ENCODE peak calls at places on chromosomes 2 and 18, in ten cellular contexts. One of them, this sample, is unnamed.

GRCh38 chr18:24674236-24675004 is 214.0 kb downstream of the HRH4 start:
- DNase-seq in dermis microvascular lymphatic vessel endothelial cell: no peak
- DNase-seq in astrocyte of the spinal cord: no peak
- DNase-seq in cerebellar cortex: no peak
- DNase-seq in cardiac muscle cell: no peak
- DNase-seq in stimulated activated CD4-positive, alpha-beta T cell treated with anti-CD3 and anti-CD28 coated beads, Interleukin-1b, Interleukin-23, amount 100 ng/mL, for 24 hours: no peak
- DNase-seq in fibroblast of villous mesenchyme: no peak
- DNase-seq in NCI-H748 treated with DMSO at 0.1 percent for 48 hours: no peak
- DNase-seq in T-helper 1 cell: no peak
- DNase-seq in SK-N-SH: no peak
- DNase-seq in this sample: no peak

GRCh38 chr2:113784823-113785744 is 28.6 kb upstream of the SLC35F5 start:
- DNase-seq in T-helper 1 cell: no peak
- DNase-seq in NCI-H748 treated with DMSO at 0.1 percent for 48 hours: no peak
- DNase-seq in dermis microvascular lymphatic vessel endothelial cell: no peak
- DNase-seq in stimulated activated CD4-positive, alpha-beta T cell treated with anti-CD3 and anti-CD28 coated beads, Interleukin-1b, Interleukin-23, amount 100 ng/mL, for 24 hours: no peak
- DNase-seq in SK-N-SH: no peak
- DNase-seq in cardiac muscle cell: peak; percentile 14
- DNase-seq in cerebellar cortex: no peak
- DNase-seq in fibroblast of villous mesenchyme: no peak
- DNase-seq in astrocyte of the spinal cord: no peak
- DNase-seq in this sample: no peak

GRCh38 chr2:27322301-27322765 is 564 bp downstream of the MPV17 start:
- DNase-seq in NCI-H748 treated with DMSO at 0.1 percent for 48 hours: no peak
- DNase-seq in dermis microvascular lymphatic vessel endothelial cell: peak; percentile 40
- DNase-seq in SK-N-SH: peak; percentile 49
- DNase-seq in cerebellar cortex: no peak
- DNase-seq in astrocyte of the spinal cord: no peak
- DNase-seq in stimulated activated CD4-positive, alpha-beta T cell treated with anti-CD3 and anti-CD28 coated beads, Interleukin-1b, Interleukin-23, amount 100 ng/mL, for 24 hours: no peak
- DNase-seq in T-helper 1 cell: no peak
- DNase-seq in fibroblast of villous mesenchyme: peak; percentile 37
- DNase-seq in cardiac muscle cell: no peak
- DNase-seq in this sample: no peak

GRCh38 chr2:68734688-68735525 is at the start of gene ARHGAP25:
- DNase-seq in SK-N-SH: no peak
- DNase-seq in T-helper 1 cell: no peak
- DNase-seq in cardiac muscle cell: no peak
- DNase-seq in cerebellar cortex: no peak
- DNase-seq in astrocyte of the spinal cord: no peak
- DNase-seq in dermis microvascular lymphatic vessel endothelial cell: no peak
- DNase-seq in fibroblast of villous mesenchyme: peak; percentile 44
- DNase-seq in NCI-H748 treated with DMSO at 0.1 percent for 48 hours: no peak
- DNase-seq in stimulated activated CD4-positive, alpha-beta T cell treated with anti-CD3 and anti-CD28 coated beads, Interleukin-1b, Interleukin-23, amount 100 ng/mL, for 24 hours: peak; percentile 62
- DNase-seq in this sample: peak; percentile 31

GRCh38 chr18:80009661-80010550 is 21.5 kb upstream of the TXNL4A start:
- DNase-seq in dermis microvascular lymphatic vessel endothelial cell: peak; percentile 56
- DNase-seq in stimulated activated CD4-positive, alpha-beta T cell treated with anti-CD3 and anti-CD28 coated beads, Interleukin-1b, Interleukin-23, amount 100 ng/mL, for 24 hours: no peak
- DNase-seq in SK-N-SH: no peak
- DNase-seq in fibroblast of villous mesenchyme: peak; percentile 90
- DNase-seq in astrocyte of the spinal cord: peak; percentile 96
- DNase-seq in cardiac muscle cell: peak; percentile 98
- DNase-seq in T-helper 1 cell: no peak
- DNase-seq in NCI-H748 treated with DMSO at 0.1 percent for 48 hours: no peak
- DNase-seq in cerebellar cortex: no peak
- DNase-seq in this sample: no peak

GRCh38 chr2:72921866-72922265 is 4.5 kb downstream of the EMX1 start:
- DNase-seq in astrocyte of the spinal cord: no peak
- DNase-seq in NCI-H748 treated with DMSO at 0.1 percent for 48 hours: no peak
- DNase-seq in stimulated activated CD4-positive, alpha-beta T cell treated with anti-CD3 and anti-CD28 coated beads, Interleukin-1b, Interleukin-23, amount 100 ng/mL, for 24 hours: no peak
- DNase-seq in T-helper 1 cell: no peak
- DNase-seq in SK-N-SH: peak; percentile 23
- DNase-seq in fibroblast of villous mesenchyme: no peak
- DNase-seq in cardiac muscle cell: no peak
- DNase-seq in dermis microvascular lymphatic vessel endothelial cell: no peak
- DNase-seq in cerebellar cortex: no peak
- DNase-seq in this sample: no peak

GRCh38 chr2:85888020-85888744 is 608 bp downstream of the ST3GAL5 start:
- DNase-seq in fibroblast of villous mesenchyme: peak; percentile 38
- DNase-seq in stimulated activated CD4-positive, alpha-beta T cell treated with anti-CD3 and anti-CD28 coated beads, Interleukin-1b, Interleukin-23, amount 100 ng/mL, for 24 hours: peak; percentile 12
- DNase-seq in T-helper 1 cell: peak; percentile 17
- DNase-seq in dermis microvascular lymphatic vessel endothelial cell: peak; percentile 19
- DNase-seq in cardiac muscle cell: peak; percentile 25
- DNase-seq in cerebellar cortex: peak; percentile 54
- DNase-seq in SK-N-SH: peak; percentile 46
- DNase-seq in astrocyte of the spinal cord: no peak
- DNase-seq in NCI-H748 treated with DMSO at 0.1 percent for 48 hours: no peak
- DNase-seq in this sample: peak; percentile 69

GRCh38 chr2:234060236-234060635 is 9.7 kb downstream of the SPP2 start:
- DNase-seq in fibroblast of villous mesenchyme: no peak
- DNase-seq in T-helper 1 cell: no peak
- DNase-seq in cerebellar cortex: no peak
- DNase-seq in NCI-H748 treated with DMSO at 0.1 percent for 48 hours: peak; percentile 71
- DNase-seq in astrocyte of the spinal cord: no peak
- DNase-seq in SK-N-SH: no peak
- DNase-seq in cardiac muscle cell: no peak
- DNase-seq in dermis microvascular lymphatic vessel endothelial cell: no peak
- DNase-seq in stimulated activated CD4-positive, alpha-beta T cell treated with anti-CD3 and anti-CD28 coated beads, Interleukin-1b, Interleukin-23, amount 100 ng/mL, for 24 hours: no peak
- DNase-seq in this sample: no peak

GRCh38 chr2:210660-211059 is 53.2 kb downstream of the SH3YL1 start:
- DNase-seq in NCI-H748 treated with DMSO at 0.1 percent for 48 hours: no peak
- DNase-seq in dermis microvascular lymphatic vessel endothelial cell: no peak
- DNase-seq in stimulated activated CD4-positive, alpha-beta T cell treated with anti-CD3 and anti-CD28 coated beads, Interleukin-1b, Interleukin-23, amount 100 ng/mL, for 24 hours: no peak
- DNase-seq in fibroblast of villous mesenchyme: no peak
- DNase-seq in cardiac muscle cell: no peak
- DNase-seq in SK-N-SH: no peak
- DNase-seq in T-helper 1 cell: no peak
- DNase-seq in cerebellar cortex: no peak
- DNase-seq in astrocyte of the spinal cord: no peak
- DNase-seq in this sample: no peak

GRCh38 chr18:53457068-53457467 is 767.4 kb downstream of the MBD2 start:
- DNase-seq in astrocyte of the spinal cord: peak; percentile 84
- DNase-seq in fibroblast of villous mesenchyme: no peak
- DNase-seq in cerebellar cortex: no peak
- DNase-seq in SK-N-SH: no peak
- DNase-seq in cardiac muscle cell: peak; percentile 34
- DNase-seq in stimulated activated CD4-positive, alpha-beta T cell treated with anti-CD3 and anti-CD28 coated beads, Interleukin-1b, Interleukin-23, amount 100 ng/mL, for 24 hours: no peak
- DNase-seq in dermis microvascular lymphatic vessel endothelial cell: no peak
- DNase-seq in T-helper 1 cell: no peak
- DNase-seq in NCI-H748 treated with DMSO at 0.1 percent for 48 hours: no peak
- DNase-seq in this sample: peak; percentile 17

This sample was measured in midbrain.